ENCODE peak calls at places on chromosomes 11 and 22, in six cellular contexts. F is NCI-H1092, U is psoas muscle, S is H9, T is cardiac septum, V is HT1080. N is an unnamed sample.

GRCh38 chr22:19181786-19182471 is 3.4 kb upstream of the SLC25A1 start:
- DNase-seq in T (no peak), S (no peak), U (no peak), V (no peak), F (no peak), N (no peak)

GRCh38 chr11:43941257-43941879 is 1.1 kb upstream of the C11orf96 start:
- DNase-seq in T (peak), F (no peak), S (no peak), U (no peak), V (no peak), N (peak)

GRCh38 chr11:23359297-23359696 is 499.0 kb upstream of the CCDC179 start:
- DNase-seq in F (no peak), V (peak), U (no peak), S (no peak), T (no peak), N (no peak)

GRCh38 chr11:3226846-3227567 is 5.2 kb downstream of the MRGPRE start:
- DNase-seq in U (no peak), F (no peak), S (no peak), T (no peak), V (no peak), N (no peak)

GRCh38 chr11:17353228-17354021 is 1.8 kb downstream of the NCR3LG1 start:
- DNase-seq in F (peak), S (peak), T (peak), V (peak), U (peak), N (peak)

GRCh38 chr11:64036081-64037026 is 623 bp downstream of the FLRT1 start:
- DNase-seq in V (no peak), U (peak), T (no peak), S (no peak), F (no peak), N (peak)

GRCh38 chr22:50455201-50455600 is 19.6 kb downstream of the SBF1 start:
- DNase-seq in S (no peak), V (no peak), T (no peak), F (no peak), U (no peak), N (no peak)

GRCh38 chr22:19723165-19723989 is at the start of gene GP1BB:
- DNase-seq in S (peak), T (no peak), U (no peak), V (no peak), F (no peak), N (no peak)

GRCh38 chr11:122633219-122633829 is 22.2 kb upstream of the UBASH3B start:
- DNase-seq in S (peak), F (peak), V (peak), T (peak), U (no peak), N (no peak)

GRCh38 chr11:117019871-117020270 is 78.4 kb downstream of the SIK3 start:
- DNase-seq in S (no peak), U (no peak), T (no peak), V (no peak), F (no peak), N (no peak)

GRCh38 chr11:62054081-62054480 is 69.7 kb upstream of the INCENP start:
- DNase-seq in V (no peak), U (no peak), F (no peak), S (no peak), T (no peak), N (no peak)

GRCh38 chr11:31005202-31005601 is 364.3 kb downstream of the DCDC1 start:
- DNase-seq in T (no peak), U (no peak), S (no peak), V (no peak), F (no peak), N (no peak)

GRCh38 chr11:46603704-46604308 is 10.0 kb upstream of the AMBRA1 start:
- DNase-seq in S (no peak), T (no peak), U (no peak), V (no peak), F (no peak), N (no peak)

GRCh38 chr11:12043959-12044772 is 35.7 kb upstream of the DKK3 start:
- DNase-seq in F (peak), S (peak), T (peak), V (peak), U (peak), N (peak)